ENCODE peak calls at places on chromosomes 16 and 17, in nine cellular contexts. V, D, T, B, L, H, R, W and O are unnamed samples.

GRCh38 chr17:57357392-57357784 is 101.1 kb downstream of the MSI2 start:
- DNase-seq in V (peak; percentile 68), D (peak; percentile 68), T (peak; percentile 86), B (no peak), L (peak; percentile 31), H (peak; percentile 73), R (no peak), W (no peak), O (no peak)

GRCh38 chr17:21214777-21215541 is 998 bp upstream of the TMEM11 start:
- DNase-seq in V (peak; percentile 61), D (no peak), T (peak; percentile 66), B (peak; percentile 69), L (peak; percentile 41), H (no peak), R (no peak), W (no peak), O (peak; percentile 12)

GRCh38 chr16:9199312-9199711 is 107.9 kb downstream of the HAPSTR1 start:
- DNase-seq in V (no peak), D (no peak), T (no peak), B (no peak), L (no peak), H (peak; percentile 18), R (no peak), W (no peak), O (no peak)

GRCh38 chr17:15220785-15221184 is 44.3 kb downstream of the PMP22 start:
- DNase-seq in V (no peak), D (no peak), T (no peak), B (no peak), L (no peak), H (no peak), R (no peak), W (no peak), O (peak; percentile 20)

GRCh38 chr17:9760336-9760735 is 31.1 kb downstream of the DHRS7C start:
- DNase-seq in V (no peak), D (no peak), T (no peak), B (no peak), L (no peak), H (no peak), R (no peak), W (no peak), O (no peak)

GRCh38 chr17:75506888-75507287 is 8.4 kb downstream of the CASKIN2 start:
- DNase-seq in V (no peak), D (no peak), T (no peak), B (no peak), L (no peak), H (no peak), R (no peak), W (no peak), O (no peak)

GRCh38 chr16:82007189-82007588 is 4.1 kb downstream of the SDR42E1 start:
- DNase-seq in V (no peak), D (no peak), T (no peak), B (no peak), L (no peak), H (no peak), R (no peak), W (no peak), O (no peak)

GRCh38 chr16:81443688-81444447 is 740 bp upstream of the CMIP start:
- DNase-seq in V (peak; percentile 79), D (peak; percentile 61), T (peak; percentile 70), B (peak; percentile 52), L (no peak), H (peak; percentile 40), R (no peak), W (no peak), O (no peak)

GRCh38 chr16:67961551-67961957 is 6.9 kb downstream of the SLC12A4 start:
- DNase-seq in V (no peak), D (no peak), T (no peak), B (no peak), L (no peak), H (no peak), R (no peak), W (no peak), O (no peak)

GRCh38 chr17:6184508-6184907 is 114.3 kb downstream of the WSCD1 start:
- DNase-seq in V (no peak), D (no peak), T (no peak), B (no peak), L (no peak), H (no peak), R (no peak), W (no peak), O (no peak)

GRCh38 chr17:50524838-50525237 is 7.7 kb upstream of the EPN3 start:
- DNase-seq in V (no peak), D (no peak), T (no peak), B (no peak), L (no peak), H (no peak), R (no peak), W (no peak), O (no peak)

GRCh38 chr17:4583796-4584124 is 569 bp upstream of the SMTNL2 start:
- DNase-seq in V (no peak), D (no peak), T (peak; percentile 79), B (peak; percentile 75), L (no peak), H (no peak), R (peak; percentile 46), W (no peak), O (peak; percentile 40)

GRCh38 chr17:10055251-10055975 is 143.0 kb downstream of the GAS7 start:
- DNase-seq in V (no peak), D (peak; percentile 59), T (no peak), B (no peak), L (no peak), H (no peak), R (no peak), W (no peak), O (no peak)

GRCh38 chr17:50028207-50029120 is 27.4 kb upstream of the ITGA3 start:
- DNase-seq in V (no peak), D (peak; percentile 70), T (no peak), B (peak; percentile 83), L (no peak), H (no peak), R (peak; percentile 97), W (no peak), O (peak; percentile 64)

GRCh38 chr17:77254961-77255741 is 114.4 kb downstream of the SEC14L1 start:
- DNase-seq in V (no peak), D (peak; percentile 79), T (no peak), B (peak; percentile 68), L (no peak), H (no peak), R (peak; percentile 99), W (no peak), O (no peak)

GRCh38 chr17:67021196-67021595 is 23.2 kb upstream of the CACNG1 start:
- DNase-seq in V (no peak), D (no peak), T (no peak), B (no peak), L (no peak), H (no peak), R (no peak), W (no peak), O (no peak)

GRCh38 chr17:65020284-65020683 is 36.3 kb downstream of the GNA13 start:
- DNase-seq in V (no peak), D (no peak), T (no peak), B (no peak), L (no peak), H (no peak), R (no peak), W (no peak), O (no peak)

GRCh38 chr16:65414284-65414984 is 292.6 kb upstream of the CDH11 start:
- DNase-seq in V (no peak), D (no peak), T (no peak), B (no peak), L (no peak), H (no peak), R (peak; percentile 44), W (no peak), O (no peak)

GRCh38 chr16:88923450-88923849 is 53.6 kb downstream of the CBFA2T3 start:
- DNase-seq in V (no peak), D (no peak), T (no peak), B (no peak), L (no peak), H (no peak), R (no peak), W (no peak), O (no peak)

GRCh38 chr17:5019475-5019956 is 15.7 kb downstream of the SLC52A1 start:
- DNase-seq in V (no peak), D (no peak), T (no peak), B (no peak), L (peak; percentile 36), H (no peak), R (no peak), W (no peak), O (peak; percentile 12)

DNA sequence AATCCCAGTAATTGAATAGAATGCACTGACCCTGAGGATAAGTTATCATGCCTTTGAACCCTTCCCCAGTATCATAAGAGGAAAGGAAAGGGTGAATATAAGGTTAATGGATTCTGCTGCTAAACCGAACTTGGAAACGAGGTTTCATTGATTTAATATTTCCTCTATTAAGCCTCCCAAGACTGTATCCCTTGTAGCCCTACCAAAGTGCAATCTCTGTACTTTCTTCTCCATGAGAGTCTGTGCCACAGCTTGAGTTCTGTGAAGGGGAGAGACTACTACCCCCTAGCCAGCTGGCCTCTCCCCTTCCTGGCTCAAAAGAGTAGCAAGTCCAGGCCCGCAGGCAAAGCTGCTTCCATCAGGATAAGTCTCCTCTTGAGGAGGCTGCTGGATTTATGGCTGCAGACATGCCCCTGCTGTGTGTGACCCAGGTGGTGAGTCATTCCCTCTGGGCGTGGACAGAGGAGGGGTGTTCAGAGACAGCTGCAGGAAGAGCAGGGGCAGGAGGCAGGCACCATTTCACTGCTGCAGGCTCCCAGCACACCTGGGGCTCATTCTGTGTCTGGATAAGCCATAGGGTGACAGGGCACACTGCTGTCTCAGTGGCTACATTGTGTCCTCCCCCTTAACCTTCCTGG is 58.4 kb downstream of the TOM1L2 start:
- DNase-seq in V (peak; percentile 72), D (peak; percentile 81), T (peak; percentile 90), B (peak; percentile 92), L (peak; percentile 59), H (peak; percentile 42), R (peak; percentile 89), W (no peak), O (peak; percentile 79)
- H3K27ac ChIP-seq in V (no peak overlapping the region), D (no peak overlapping the region), T (peak overlapping the region; percentile 90), B (no peak overlapping the region), L (no peak overlapping the region), H (peak overlapping the region; percentile 41), R (no peak overlapping the region), W (no peak overlapping the region), O (no peak overlapping the region)

GRCh38 chr16:85575910-85576309 is 37.2 kb upstream of the GSE1 start:
- DNase-seq in V (no peak), D (no peak), T (no peak), B (no peak), L (no peak), H (no peak), R (no peak), W (no peak), O (no peak)
- H3K4me1 ChIP-seq in V (peaks cover 14% of the 10 kb centered on the region), D (no peaks in the 10 kb centered on the region), T (peaks cover 55% of the 10 kb centered on the region), B (peaks cover 12% of the 10 kb centered on the region), L (peaks cover 10% of the 10 kb centered on the region), H (peaks cover 61% of the 10 kb centered on the region), R (peaks cover 15% of the 10 kb centered on the region), W (peaks cover 31% of the 10 kb centered on the region), O (peaks cover 53% of the 10 kb centered on the region)

DNA sequence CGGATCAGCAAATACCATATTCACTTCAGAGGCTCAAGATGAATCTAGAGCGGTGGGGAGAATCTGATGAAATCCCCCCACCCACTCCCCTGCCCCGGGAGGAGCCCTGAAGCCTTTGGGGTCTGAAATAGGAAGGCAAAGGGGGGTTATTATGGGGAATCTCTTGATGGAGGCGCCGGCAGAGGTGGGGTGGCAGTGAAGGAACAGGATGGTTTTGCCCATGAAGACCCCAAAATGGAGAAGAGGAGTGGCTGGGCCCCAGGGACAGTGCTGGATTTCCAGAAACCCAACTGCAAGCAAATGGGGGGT is 637 bp downstream of the WNT3 start:
- DNase-seq in V (no peak), D (no peak), T (no peak), B (no peak), L (no peak), H (no peak), R (no peak), W (no peak), O (no peak)
- H3K27me3 ChIP-seq in V (no peaks in the 10 kb centered on the region), D (peaks cover 3% of the 10 kb centered on the region), T (no peaks in the 10 kb centered on the region), B (peaks cover 39% of the 10 kb centered on the region), L (peaks cover 9% of the 10 kb centered on the region), H (peaks cover 100% of the 10 kb centered on the region), R (peaks cover 87% of the 10 kb centered on the region), W (peaks cover 59% of the 10 kb centered on the region), O (peaks cover 67% of the 10 kb centered on the region)

GRCh38 chr16:72996291-72997062 is 51.5 kb downstream of the ZFHX3 start:
- DNase-seq in V (no peak), D (no peak), T (no peak), B (no peak), L (no peak), H (no peak), R (no peak), W (no peak), O (no peak)
- H3K27ac ChIP-seq in V (no peak overlapping the region), D (no peak overlapping the region), T (peak overlapping the region; percentile 36), B (no peak overlapping the region), L (no peak overlapping the region), H (no peak overlapping the region), R (no peak overlapping the region), W (no peak overlapping the region), O (no peak overlapping the region)